ENCODE peak calls at places on chromosomes 5 and 9, in seven cellular contexts. U, H, G, W, L, Q and D are unnamed samples.

GRCh38 chr5:5066276-5067186 is 73.6 kb upstream of the ADAMTS16 start:
- DNase-seq in U (peak; percentile 45), Q (no peak), H (no peak), L (no peak), G (no peak), W (no peak), D (no peak)

GRCh38 chr9:125655074-125655633 is 51.9 kb downstream of the MAPKAP1 start:
- DNase-seq in H (no peak), U (no peak), L (no peak), G (no peak), Q (no peak), W (no peak), D (no peak)

GRCh38 chr5:141514330-141515111 is 25.6 kb downstream of the PCDHGC5 start:
- DNase-seq in W (no peak), L (peak; percentile 46), U (no peak), Q (peak; percentile 85), H (peak; percentile 60), G (no peak), D (no peak)

GRCh38 chr5:108171759-108172158 is 210.1 kb downstream of the FBXL17 start:
- DNase-seq in G (no peak), Q (no peak), H (no peak), L (no peak), U (no peak), W (no peak), D (no peak)

GRCh38 chr9:121823451-121824169 is 172.2 kb downstream of the DAB2IP start:
- DNase-seq in H (no peak), U (no peak), Q (no peak), W (no peak), G (no peak), L (no peak), D (no peak)

GRCh38 chr9:114271556-114272510 is 51.1 kb upstream of the ORM1 start:
- DNase-seq in W (peak; percentile 78), L (peak; percentile 42), U (peak; percentile 73), Q (peak; percentile 83), G (no peak), H (no peak), D (no peak)

GRCh38 chr9:136700959-136701664 is 11.3 kb upstream of the DIPK1B start:
- DNase-seq in Q (no peak), W (no peak), L (no peak), H (no peak), U (no peak), G (peak; percentile 60), D (no peak)

GRCh38 chr9:28073278-28073677 is 500.0 kb upstream of the C9orf72 start:
- DNase-seq in W (peak; percentile 3), G (no peak), L (no peak), U (peak; percentile 75), Q (peak; percentile 84), H (no peak), D (peak; percentile 23)

GRCh38 chr9:89492586-89492985 is 5.3 kb downstream of the SEMA4D start:
- DNase-seq in H (no peak), U (no peak), Q (no peak), W (no peak), L (no peak), G (no peak), D (no peak)

GRCh38 chr5:60701317-60701988 is 1.5 kb upstream of the DEPDC1B start:
- DNase-seq in W (no peak), G (no peak), L (no peak), Q (no peak), H (no peak), U (no peak), D (no peak)

GRCh38 chr9:4538621-4539020 is 48.4 kb downstream of the SLC1A1 start:
- DNase-seq in H (no peak), G (no peak), W (peak; percentile 57), Q (no peak), U (no peak), L (no peak), D (no peak)

GRCh38 chr5:99099691-99100090 is 170.9 kb upstream of the CHD1 start:
- DNase-seq in Q (no peak), W (no peak), U (no peak), L (no peak), G (no peak), H (no peak), D (no peak)

GRCh38 chr5:176685010-176685409 is 37.7 kb downstream of the TSPAN17 start:
- DNase-seq in Q (no peak), W (no peak), L (no peak), U (no peak), G (no peak), H (no peak), D (no peak)

GRCh38 chr9:132114102-132114707 is 34.5 kb upstream of the MED27 start:
- DNase-seq in G (peak; percentile 55), W (no peak), L (peak; percentile 52), U (peak; percentile 53), Q (peak; percentile 85), H (peak; percentile 14), D (no peak)

GRCh38 chr5:134738133-134738962 is at the start of gene CAMLG:
- DNase-seq in L (peak; percentile 99), H (peak; percentile 94), W (peak; percentile 94), U (peak; percentile 99), G (peak; percentile 97), Q (peak; percentile 99), D (peak; percentile 85)
- TF ChIP-seq CTCF in L (peak; percentile 37), H (peak; percentile 45), W (peak; percentile 67), U (peak; percentile 77), G (peak; percentile 75), Q (peak; percentile 76), D (peak; percentile 50)

GRCh38 chr5:126777257-126777973 is 479 bp downstream of the LMNB1 start:
- DNase-seq in G (no peak), W (peak; percentile 63), L (peak; percentile 41), U (peak; percentile 74), Q (peak; percentile 67), H (no peak), D (no peak)
- TF ChIP-seq CTCF in G (no peak), W (no peak), L (peak; percentile 15), U (peak; percentile 14), Q (no peak), H (peak; percentile 17), D (peak; percentile 16)

GRCh38 chr9:34254966-34255825 is 73.9 kb downstream of the KIF24 start:
- DNase-seq in H (no peak), W (no peak), U (no peak), L (peak; percentile 44), G (no peak), Q (no peak), D (no peak)
- TF ChIP-seq CTCF in H (no peak), W (no peak), U (no peak), L (no peak), G (no peak), Q (no peak), D (peak; percentile 32)

GRCh38 chr9:127539982-127540663 is 72.0 kb upstream of the STXBP1 start:
- DNase-seq in W (no peak), G (no peak), H (no peak), L (no peak), Q (no peak), U (no peak), D (no peak)
- TF ChIP-seq CTCF in W (no peak), G (no peak), H (no peak), L (no peak), Q (no peak), U (no peak), D (no peak)

GRCh38 chr9:91978739-91979414 is 28.8 kb upstream of the ROR2 start:
- DNase-seq in Q (peak; percentile 69), L (no peak), W (no peak), H (no peak), U (peak; percentile 60), G (no peak), D (peak; percentile 71)
- TF ChIP-seq CTCF in Q (peak; percentile 62), L (no peak), W (peak; percentile 45), H (peak; percentile 39), U (peak; percentile 55), G (no peak), D (peak; percentile 36)

GRCh38 chr5:135396459-135397055 is 2.5 kb downstream of the MACROH2A1 start:
- DNase-seq in W (no peak), G (no peak), L (no peak), Q (no peak), H (no peak), U (no peak), D (no peak)

GRCh38 chr5:135398160-135398854 is 724 bp downstream of the MACROH2A1 start:
- DNase-seq in Q (peak; percentile 73), U (peak; percentile 63), L (no peak), G (peak; percentile 33), W (peak; percentile 74), H (no peak), D (no peak)

GRCh38 chr5:135399838-135400542 is 959 bp upstream of the MACROH2A1 start:
- DNase-seq in W (peak; percentile 31), Q (peak; percentile 88), U (peak; percentile 33), H (no peak), G (no peak), L (no peak), D (no peak)

GRCh38 chr5:135400866-135401265 is 1.8 kb upstream of the MACROH2A1 start:
- DNase-seq in W (no peak), Q (peak; percentile 29), U (no peak), G (no peak), L (no peak), H (no peak), D (no peak)

DNA sequence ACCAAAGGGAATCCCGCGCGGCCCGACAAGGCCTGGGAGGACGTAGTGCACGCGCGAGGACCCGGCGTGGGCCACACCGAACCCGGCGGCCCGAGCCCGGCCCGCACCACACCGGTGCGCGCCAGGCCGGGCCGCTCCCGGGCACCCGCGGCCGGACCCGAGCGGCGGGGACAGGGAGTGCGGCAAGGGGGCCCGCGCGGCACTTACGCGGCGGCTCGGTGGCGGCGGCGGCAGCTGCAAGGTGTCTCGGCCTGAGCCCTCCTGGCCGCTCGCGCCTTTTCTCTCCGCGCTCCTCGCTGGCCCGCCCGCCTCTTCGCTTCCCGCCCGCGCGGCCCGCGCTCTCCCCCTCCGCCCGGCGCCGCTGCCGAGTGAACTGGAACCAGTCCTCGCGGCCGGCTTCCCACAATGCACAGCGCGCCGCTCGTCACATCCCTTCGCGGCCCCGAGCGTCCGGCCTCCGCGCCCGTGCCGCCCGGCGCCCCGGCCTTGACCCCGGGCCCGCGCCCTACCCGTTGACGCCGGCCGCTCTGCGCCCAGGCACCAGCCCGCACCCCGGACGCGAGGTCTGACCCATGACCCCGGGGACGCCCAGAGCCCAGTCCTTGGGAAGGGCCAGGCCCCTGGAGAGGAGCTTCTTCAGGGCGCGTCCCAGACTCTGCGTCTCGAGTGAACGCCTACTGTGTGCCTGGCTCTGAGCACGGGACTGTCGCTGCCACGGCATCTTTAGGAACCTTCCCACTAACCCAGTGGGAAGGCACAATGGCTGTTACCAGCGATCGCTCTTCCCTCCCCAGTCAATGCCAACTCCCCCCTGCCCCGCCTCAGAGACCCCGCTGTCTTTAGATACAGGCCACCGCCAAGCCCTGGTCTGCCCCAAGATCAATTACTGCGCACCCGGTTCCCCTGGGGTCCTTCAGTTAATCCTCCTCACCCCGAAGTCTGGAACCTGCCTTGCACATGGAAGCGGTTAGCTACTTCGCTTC is at the start of gene MACROH2A1:
- DNase-seq in L (peak; percentile 95), G (peak; percentile 85), W (peak; percentile 95), U (peak; percentile 89), Q (peak; percentile 89), H (peak; percentile 54), D (no peak)
- TF ChIP-seq CTCF in L (no peak), G (no peak), W (no peak), U (no peak), Q (no peak), H (no peak), D (no peak)